ENCODE peak calls at places on chromosomes 11 and 22, in four cellular contexts. V, S, B and T are unnamed samples.

GRCh38 chr11:46616551-46617450 is at the start of gene HARBI1:
- DNase-seq in V (peak; percentile 94), S (peak; percentile 82), B (peak; percentile 68), T (peak; percentile 83)

GRCh38 chr11:70717961-70718595 is 319.7 kb downstream of the CTTN start:
- DNase-seq in V (no peak), S (no peak), B (no peak), T (no peak)

GRCh38 chr11:44150395-44150794 is 54.9 kb downstream of the EXT2 start:
- DNase-seq in V (no peak), S (no peak), B (no peak), T (no peak)

GRCh38 chr11:68469122-68469521 is 8.6 kb downstream of the PPP6R3 start:
- DNase-seq in V (no peak), S (no peak), B (no peak), T (no peak)

GRCh38 chr11:12413141-12414055 is 36.0 kb downstream of the PARVA start:
- DNase-seq in V (no peak), S (no peak), B (no peak), T (no peak)

GRCh38 chr22:20549232-20549841 is 41.9 kb downstream of the MED15 start:
- DNase-seq in V (peak; percentile 84), S (no peak), B (no peak), T (no peak)

GRCh38 chr11:66475349-66476172 is 4.7 kb upstream of the DPP3 start:
- DNase-seq in V (no peak), S (no peak), B (no peak), T (no peak)

GRCh38 chr11:26021026-26021425 is 310.9 kb upstream of the ANO3 start:
- DNase-seq in V (no peak), S (no peak), B (no peak), T (no peak)

GRCh38 chr11:65428578-65429068 is 6.0 kb downstream of the NEAT1 start:
- DNase-seq in V (no peak), S (no peak), B (no peak), T (no peak)

GRCh38 chr22:43240614-43241013 is 53.7 kb upstream of the TTLL12 start:
- DNase-seq in V (no peak), S (no peak), B (no peak), T (no peak)

GRCh38 chr11:61961570-61962212 is 5.7 kb downstream of the FTH1 start:
- DNase-seq in V (no peak), S (peak; percentile 57), B (no peak), T (no peak)

GRCh38 chr11:96049426-96049825 is 125.5 kb upstream of the MTMR2 start:
- DNase-seq in V (no peak), S (peak; percentile 32), B (no peak), T (no peak)

GRCh38 chr11:109040303-109040702 is 375.4 kb downstream of the DDX10 start:
- DNase-seq in V (no peak), S (no peak), B (no peak), T (no peak)

GRCh38 chr11:130798280-130798679 is 118.0 kb downstream of the SNX19 start:
- DNase-seq in V (no peak), S (peak; percentile 64), B (no peak), T (no peak)

GRCh38 chr22:31327786-31328544 is 18.2 kb downstream of the PATZ1 start:
- DNase-seq in V (no peak), S (no peak), B (no peak), T (no peak)

GRCh38 chr11:117456027-117456720 is 128.5 kb downstream of the CEP164 start:
- DNase-seq in V (no peak), S (no peak), B (no peak), T (no peak)

GRCh38 chr22:50625568-50626313 is 2.2 kb downstream of the ARSA start:
- DNase-seq in V (no peak), S (no peak), B (no peak), T (no peak)

GRCh38 chr11:1460396-1460795 is 26.2 kb downstream of the MOB2 start:
- DNase-seq in V (no peak), S (no peak), B (no peak), T (no peak)

GRCh38 chr22:20247010-20247505 is 21.1 kb downstream of the RTN4R start:
- DNase-seq in V (no peak), S (no peak), B (no peak), T (no peak)

GRCh38 chr11:14906614-14907392 is 14.8 kb upstream of the CYP2R1 start:
- DNase-seq in V (peak; percentile 50), S (no peak), B (no peak), T (no peak)

GRCh38 chr11:14905104-14906033 is 13.3 kb upstream of the CYP2R1 start:
- DNase-seq in V (peak; percentile 83), S (no peak), B (no peak), T (no peak)

GRCh38 chr11:14902650-14903350 is 10.8 kb upstream of the CYP2R1 start:
- DNase-seq in V (no peak), S (peak; percentile 85), B (no peak), T (no peak)

GRCh38 chr11:14907411-14908213 is 15.6 kb upstream of the CYP2R1 start:
- DNase-seq in V (peak; percentile 90), S (peak; percentile 70), B (peak; percentile 61), T (peak; percentile 74)

DNA sequence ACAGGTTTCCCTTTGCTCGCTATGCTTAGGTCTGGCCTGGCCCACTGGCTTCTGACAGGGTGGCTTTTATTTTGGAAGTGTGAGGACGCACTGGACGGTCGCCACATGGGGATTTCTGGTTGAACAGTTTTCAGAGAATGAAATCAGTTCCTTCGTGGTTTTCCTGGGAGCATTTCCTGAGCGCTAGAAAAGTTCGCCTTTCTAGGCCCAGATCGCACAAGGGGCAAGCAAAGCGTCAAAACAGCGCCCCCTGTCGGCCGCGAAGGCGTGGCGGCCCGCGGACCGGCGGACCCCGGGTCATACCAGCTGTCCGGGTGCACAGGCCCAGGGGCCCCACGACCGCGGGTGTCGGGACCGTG is 12.7 kb upstream of the CYP2R1 start:
- DNase-seq in V (peak; percentile 92), S (peak; percentile 4), B (peak; percentile 67), T (no peak)
- TF ChIP-seq CTCF in V (peak; percentile 95), S (peak; percentile 76), B (no peak), T (peak; percentile 37)

GRCh38 chr11:17986711-17987220 is 26.1 kb downstream of the SERGEF start:
- DNase-seq in V (no peak), S (no peak), B (no peak), T (no peak)
- TF ChIP-seq CTCF in V (no peak), S (peak; percentile 37), B (no peak), T (peak; percentile 21)

GRCh38 chr22:27919943-27920755 is 1.1 kb upstream of the PITPNB start:
- DNase-seq in V (no peak), S (peak; percentile 84), B (peak; percentile 23), T (no peak)
- TF ChIP-seq CTCF in V (no peak), S (no peak), B (no peak), T (no peak)

DNA sequence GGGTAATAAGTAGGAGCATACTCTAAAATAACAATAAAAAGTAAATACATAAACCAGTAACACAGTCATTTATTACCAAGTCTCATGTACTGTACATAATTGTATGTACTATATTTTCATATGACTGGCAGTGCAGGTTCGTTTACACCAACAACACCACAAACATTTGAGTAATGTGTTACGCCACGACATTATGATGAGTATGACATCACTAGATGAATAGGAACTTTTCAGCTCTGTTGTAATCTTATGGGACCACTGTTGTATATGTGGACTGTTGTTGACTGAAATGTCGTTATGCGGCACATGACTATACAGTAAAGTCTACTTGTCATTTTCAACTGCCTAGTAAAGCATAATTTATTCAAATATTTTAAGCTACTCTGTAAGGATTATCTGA is 18.6 kb downstream of the KIF18A start:
- DNase-seq in V (no peak), S (no peak), B (no peak), T (no peak)
- TF ChIP-seq CTCF in V (no peak), S (no peak), B (no peak), T (no peak)

GRCh38 chr11:15326535-15326934 is 211.8 kb downstream of the INSC start:
- DNase-seq in V (no peak), S (no peak), B (no peak), T (no peak)

GRCh38 chr11:15333407-15333806 is 218.7 kb downstream of the INSC start:
- DNase-seq in V (no peak), S (no peak), B (no peak), T (no peak)

GRCh38 chr11:15327786-15328231 is 213.1 kb downstream of the INSC start:
- DNase-seq in V (no peak), S (peak; percentile 62), B (peak; percentile 31), T (peak; percentile 65)
- TF ChIP-seq CTCF in V (no peak), S (peak; percentile 64), B (no peak), T (peak; percentile 74)

DNA sequence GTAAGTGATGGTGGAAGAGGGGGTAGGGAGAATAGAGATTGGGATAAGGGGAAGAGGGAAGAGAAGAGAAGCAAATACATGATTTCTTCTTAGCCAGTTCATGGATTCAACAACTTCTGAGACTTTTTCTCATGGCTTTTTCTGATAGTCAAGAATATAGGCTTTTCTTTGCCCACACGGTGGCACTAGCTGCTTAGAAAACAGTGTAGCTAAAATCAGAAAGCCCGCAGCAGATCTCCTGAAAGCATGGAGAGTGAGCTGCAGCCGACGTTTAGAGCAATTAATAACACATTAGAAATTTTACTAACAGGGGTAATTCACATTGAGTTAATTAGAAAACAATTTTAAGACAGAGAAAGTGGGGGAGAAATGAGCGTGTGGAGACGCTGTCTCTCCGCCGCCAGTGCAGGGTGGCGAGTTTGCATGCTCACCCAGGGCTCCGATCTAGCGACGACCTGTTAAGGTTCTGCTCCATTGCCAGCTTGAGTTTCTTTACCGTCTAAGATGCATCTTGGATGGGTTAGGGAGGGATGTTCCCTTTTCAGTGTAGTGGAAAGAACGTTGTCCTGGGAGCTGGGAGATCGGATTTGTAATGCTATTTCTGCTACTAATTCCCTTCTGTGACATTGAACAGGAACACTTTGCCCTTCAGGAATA is 3.3 kb upstream of the RAG1 start:
- DNase-seq in V (peak; percentile 58), S (peak; percentile 71), B (peak; percentile 24), T (peak; percentile 18)
- TF ChIP-seq CTCF in V (peak; percentile 71), S (peak; percentile 61), B (no peak), T (peak; percentile 81)

GRCh38 chr11:57639321-57640067 is 10.2 kb downstream of the YPEL4 start:
- DNase-seq in V (no peak), S (no peak), B (no peak), T (peak; percentile 88)
- TF ChIP-seq CTCF in V (no peak), S (no peak), B (no peak), T (peak; percentile 27)

GRCh38 chr22:45970709-45971388 is 6.1 kb downstream of the WNT7B start:
- DNase-seq in V (no peak), S (no peak), B (no peak), T (no peak)

GRCh38 chr22:45969801-45970464 is 7.0 kb downstream of the WNT7B start:
- DNase-seq in V (no peak), S (no peak), B (no peak), T (no peak)

GRCh38 chr22:45968003-45968650 is 8.8 kb downstream of the WNT7B start:
- DNase-seq in V (no peak), S (peak; percentile 26), B (no peak), T (no peak)

GRCh38 chr22:45968751-45969413 is 8.1 kb downstream of the WNT7B start:
- DNase-seq in V (no peak), S (peak; percentile 75), B (no peak), T (no peak)

GRCh38 chr22:45969414-45969799 is 7.6 kb downstream of the WNT7B start:
- DNase-seq in V (no peak), S (no peak), B (no peak), T (no peak)
- TF ChIP-seq CTCF in V (no peak), S (no peak), B (no peak), T (peak; percentile 37)

GRCh38 chr22:39543095-39543494 is 10.5 kb upstream of the RPS19BP1 start:
- DNase-seq in V (no peak), S (no peak), B (no peak), T (no peak)
- TF ChIP-seq CTCF in V (no peak), S (peak; percentile 30), B (no peak), T (peak; percentile 51)